ENCODE peak calls at places on chromosomes 5 and 9, in ten cellular contexts. X, S, K, G, H, Z, W, U, R and V are unnamed samples.

GRCh38 chr9:114691046-114691955 is 9.3 kb upstream of the TEX48 start:
- DNase-seq in X (peak), S (no peak), K (no peak), G (no peak), H (no peak), Z (no peak), W (peak), U (no peak), R (no peak), V (no peak)

GRCh38 chr5:102911973-102912372 is 156.9 kb downstream of the PAM start:
- DNase-seq in X (no peak), S (no peak), K (no peak), G (no peak), H (no peak), Z (no peak), W (peak), U (no peak), R (no peak), V (no peak)

GRCh38 chr5:111645303-111645838 is 111.6 kb downstream of the NREP start:
- DNase-seq in X (no peak), S (no peak), K (no peak), G (no peak), H (no peak), Z (no peak), W (no peak), U (no peak), R (no peak), V (no peak)

GRCh38 chr9:127980056-127980705 is 608 bp downstream of the EEIG1 start:
- DNase-seq in X (no peak), S (peak), K (peak), G (peak), H (peak), Z (no peak), W (peak), U (no peak), R (peak), V (peak)

GRCh38 chr9:93471135-93471534 is 17.8 kb upstream of the FAM120AOS start:
- DNase-seq in X (no peak), S (no peak), K (no peak), G (no peak), H (no peak), Z (no peak), W (no peak), U (no peak), R (no peak), V (no peak)

GRCh38 chr9:109297899-109298298 is 23.0 kb downstream of the EPB41L4B start:
- DNase-seq in X (no peak), S (no peak), K (no peak), G (no peak), H (no peak), Z (no peak), W (no peak), U (no peak), R (no peak), V (no peak)

GRCh38 chr9:116087246-116087645 is 66.3 kb upstream of the PAPPA start:
- DNase-seq in X (no peak), S (peak), K (no peak), G (peak), H (no peak), Z (no peak), W (no peak), U (no peak), R (no peak), V (no peak)

GRCh38 chr5:175873090-175873454 is 1.7 kb downstream of the CPLX2 start:
- DNase-seq in X (no peak), S (no peak), K (no peak), G (no peak), H (peak), Z (no peak), W (no peak), U (no peak), R (peak), V (no peak)

GRCh38 chr5:133252133-133252480 is 200.3 kb downstream of the HSPA4 start:
- DNase-seq in X (no peak), S (no peak), K (no peak), G (no peak), H (no peak), Z (no peak), W (no peak), U (no peak), R (peak), V (no peak)

GRCh38 chr5:68961762-68962161 is 132.1 kb upstream of the SLC30A5 start:
- DNase-seq in X (no peak), S (no peak), K (no peak), G (no peak), H (no peak), Z (no peak), W (no peak), U (no peak), R (no peak), V (no peak)

GRCh38 chr5:173775692-173776135 is 112.4 kb upstream of the CPEB4 start:
- DNase-seq in X (no peak), S (no peak), K (no peak), G (no peak), H (no peak), Z (no peak), W (no peak), U (no peak), R (no peak), V (no peak)

GRCh38 chr9:128805661-128806060 is 12.6 kb upstream of the ENDOG start:
- DNase-seq in X (no peak), S (no peak), K (no peak), G (no peak), H (no peak), Z (no peak), W (no peak), U (no peak), R (no peak), V (no peak)

GRCh38 chr5:8577792-8578191 is 708.8 kb downstream of the MTRR start:
- DNase-seq in X (no peak), S (no peak), K (no peak), G (no peak), H (no peak), Z (no peak), W (no peak), U (no peak), R (no peak), V (no peak)

GRCh38 chr5:66828551-66829421 is 232.6 kb downstream of the MAST4 start:
- DNase-seq in X (no peak), S (peak), K (peak), G (peak), H (peak), Z (no peak), W (peak), U (no peak), R (peak), V (peak)

GRCh38 chr9:123364241-123364824 is 8.3 kb downstream of the CRB2 start:
- DNase-seq in X (no peak), S (no peak), K (no peak), G (no peak), H (no peak), Z (no peak), W (no peak), U (no peak), R (no peak), V (no peak)

GRCh38 chr5:15326932-15327331 is 173.0 kb upstream of the FBXL7 start:
- DNase-seq in X (no peak), S (no peak), K (no peak), G (no peak), H (no peak), Z (no peak), W (no peak), U (no peak), R (no peak), V (no peak)

GRCh38 chr5:53884411-53884810 is 324.0 kb downstream of the NDUFS4 start:
- DNase-seq in X (no peak), S (no peak), K (no peak), G (no peak), H (no peak), Z (no peak), W (no peak), U (no peak), R (peak), V (no peak)

GRCh38 chr5:59157001-59157527 is 574.2 kb downstream of the RAB3C start:
- DNase-seq in X (no peak), S (no peak), K (no peak), G (no peak), H (no peak), Z (no peak), W (no peak), U (no peak), R (no peak), V (no peak)

GRCh38 chr9:107158321-107158720 is 124.8 kb upstream of the RAD23B start:
- DNase-seq in X (no peak), S (no peak), K (no peak), G (no peak), H (peak), Z (peak), W (no peak), U (no peak), R (peak), V (no peak)

GRCh38 chr5:174998131-174998730 is 273.8 kb downstream of the MSX2 start:
- DNase-seq in X (no peak), S (no peak), K (no peak), G (no peak), H (no peak), Z (no peak), W (no peak), U (no peak), R (no peak), V (no peak)

GRCh38 chr5:54242287-54242686 is 68.1 kb downstream of the ARL15 start:
- DNase-seq in X (no peak), S (no peak), K (no peak), G (no peak), H (no peak), Z (no peak), W (no peak), U (no peak), R (no peak), V (no peak)

GRCh38 chr5:141608557-141608956 is 10.2 kb downstream of the DIAPH1 start:
- DNase-seq in X (no peak), S (no peak), K (no peak), G (no peak), H (no peak), Z (no peak), W (no peak), U (no peak), R (no peak), V (no peak)

DNA sequence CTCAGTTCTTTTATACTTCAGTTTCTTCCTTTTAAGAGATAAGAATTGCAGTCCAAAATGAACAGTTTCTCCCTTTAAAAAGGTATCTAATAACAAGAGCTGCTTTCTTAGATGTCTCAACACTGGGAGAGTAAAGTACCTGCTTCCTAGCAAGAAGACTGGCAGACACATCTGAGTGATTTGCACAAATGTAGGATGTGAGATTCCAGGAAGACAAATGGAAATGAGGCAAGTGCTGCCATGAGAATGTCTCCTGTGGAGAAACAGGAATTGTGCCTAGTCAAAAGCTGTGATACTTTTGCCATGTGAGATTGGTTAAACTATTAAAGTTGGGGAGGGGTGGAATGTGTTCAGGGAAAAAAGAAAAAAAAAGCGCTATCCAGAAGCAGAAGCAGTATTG is 159.1 kb downstream of the HTR1A start:
- DNase-seq in X (no peak), S (no peak), K (no peak), G (no peak), H (no peak), Z (no peak), W (no peak), U (no peak), R (peak), V (no peak)
- TF ChIP-seq POLR2AphosphoS5 in X (no peak), S (no peak), K (no peak), G (no peak), H (no peak), Z (no peak), W (no peak), U (no peak), R (no peak), V (no peak)

GRCh38 chr5:160445132-160445531 is 23.5 kb downstream of the PTTG1 start:
- DNase-seq in X (no peak), S (no peak), K (no peak), G (no peak), H (no peak), Z (no peak), W (no peak), U (no peak), R (no peak), V (no peak)
- TF ChIP-seq POLR2AphosphoS5 in X (no peak), S (no peak), K (no peak), G (no peak), H (no peak), Z (no peak), W (no peak), U (no peak), R (no peak), V (no peak)

GRCh38 chr5:148976569-148977321 is 86.1 kb downstream of the SH3TC2 start:
- DNase-seq in X (no peak), S (no peak), K (no peak), G (no peak), H (no peak), Z (no peak), W (no peak), U (no peak), R (peak), V (no peak)

GRCh38 chr5:148978370-148979103 is 84.3 kb downstream of the SH3TC2 start:
- DNase-seq in X (no peak), S (peak), K (no peak), G (no peak), H (no peak), Z (no peak), W (no peak), U (no peak), R (no peak), V (no peak)

GRCh38 chr5:148974638-148975330 is 88.1 kb downstream of the SH3TC2 start:
- DNase-seq in X (no peak), S (no peak), K (no peak), G (no peak), H (no peak), Z (no peak), W (peak), U (no peak), R (no peak), V (no peak)

GRCh38 chr5:148981353-148981752 is 81.5 kb downstream of the SH3TC2 start:
- DNase-seq in X (no peak), S (no peak), K (no peak), G (no peak), H (no peak), Z (no peak), W (no peak), U (no peak), R (no peak), V (no peak)

DNA sequence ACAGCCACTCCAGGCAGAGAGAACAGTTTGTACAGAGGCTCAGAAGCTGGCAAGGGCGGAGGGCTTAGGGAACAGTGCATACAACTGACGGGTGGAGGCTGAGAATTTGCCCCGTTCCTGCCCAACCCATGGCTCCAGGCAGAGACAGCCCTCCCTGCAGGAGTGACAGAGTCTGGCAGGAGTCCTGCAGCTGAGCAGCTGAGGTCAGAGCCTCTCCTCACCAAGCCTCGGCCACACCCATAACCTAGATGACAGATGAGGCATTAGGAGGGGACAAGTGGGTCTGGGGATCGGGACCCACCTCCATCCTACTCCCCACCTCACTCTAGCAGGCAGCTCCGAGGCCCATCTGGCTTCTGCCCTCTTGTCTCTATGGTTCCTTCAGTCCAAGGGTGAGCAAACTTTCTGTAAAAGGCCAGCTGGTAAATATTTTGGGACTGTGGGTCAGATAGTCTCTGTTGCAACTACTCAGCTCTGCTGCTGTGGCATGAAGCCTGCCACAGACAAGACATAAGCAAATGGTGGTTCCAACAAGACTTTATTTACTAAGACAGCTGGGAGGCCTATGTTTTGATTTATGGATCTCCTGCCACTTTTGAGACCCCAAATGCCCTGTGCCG is 83.6 kb downstream of the SH3TC2 start:
- DNase-seq in X (no peak), S (peak), K (no peak), G (peak), H (no peak), Z (no peak), W (no peak), U (no peak), R (no peak), V (no peak)
- TF ChIP-seq POLR2AphosphoS5 in X (no peak), S (peak), K (no peak), G (no peak), H (no peak), Z (no peak), W (no peak), U (no peak), R (no peak), V (no peak)

GRCh38 chr5:1226839-1227238 is 1.7 kb downstream of the SLC6A18 start:
- DNase-seq in X (no peak), S (no peak), K (no peak), G (no peak), H (no peak), Z (no peak), W (no peak), U (no peak), R (no peak), V (no peak)
- TF ChIP-seq POLR2AphosphoS5 in X (no peak), S (no peak), K (no peak), G (no peak), H (no peak), Z (no peak), W (no peak), U (no peak), R (no peak), V (no peak)

GRCh38 chr9:3177362-3177761 is 333.5 kb upstream of the PUM3 start:
- DNase-seq in X (no peak), S (no peak), K (no peak), G (no peak), H (no peak), Z (no peak), W (no peak), U (no peak), R (no peak), V (no peak)
- TF ChIP-seq POLR2AphosphoS5 in X (no peak), S (no peak), K (no peak), G (no peak), H (no peak), Z (no peak), W (no peak), U (no peak), R (no peak), V (no peak)

GRCh38 chr5:172697123-172698121 is 56.4 kb downstream of the NEURL1B start:
- DNase-seq in X (peak), S (peak), K (peak), G (peak), H (peak), Z (no peak), W (peak), U (peak), R (peak), V (peak)
- TF ChIP-seq POLR2AphosphoS5 in X (no peak), S (peak), K (peak), G (peak), H (peak), Z (no peak), W (no peak), U (no peak), R (no peak), V (peak)

GRCh38 chr9:134488251-134488900 is 153.2 kb upstream of the COL5A1 start:
- DNase-seq in X (no peak), S (peak), K (peak), G (no peak), H (no peak), Z (no peak), W (no peak), U (no peak), R (no peak), V (peak)
- TF ChIP-seq POLR2AphosphoS5 in X (no peak), S (no peak), K (no peak), G (no peak), H (no peak), Z (no peak), W (no peak), U (no peak), R (no peak), V (peak)

DNA sequence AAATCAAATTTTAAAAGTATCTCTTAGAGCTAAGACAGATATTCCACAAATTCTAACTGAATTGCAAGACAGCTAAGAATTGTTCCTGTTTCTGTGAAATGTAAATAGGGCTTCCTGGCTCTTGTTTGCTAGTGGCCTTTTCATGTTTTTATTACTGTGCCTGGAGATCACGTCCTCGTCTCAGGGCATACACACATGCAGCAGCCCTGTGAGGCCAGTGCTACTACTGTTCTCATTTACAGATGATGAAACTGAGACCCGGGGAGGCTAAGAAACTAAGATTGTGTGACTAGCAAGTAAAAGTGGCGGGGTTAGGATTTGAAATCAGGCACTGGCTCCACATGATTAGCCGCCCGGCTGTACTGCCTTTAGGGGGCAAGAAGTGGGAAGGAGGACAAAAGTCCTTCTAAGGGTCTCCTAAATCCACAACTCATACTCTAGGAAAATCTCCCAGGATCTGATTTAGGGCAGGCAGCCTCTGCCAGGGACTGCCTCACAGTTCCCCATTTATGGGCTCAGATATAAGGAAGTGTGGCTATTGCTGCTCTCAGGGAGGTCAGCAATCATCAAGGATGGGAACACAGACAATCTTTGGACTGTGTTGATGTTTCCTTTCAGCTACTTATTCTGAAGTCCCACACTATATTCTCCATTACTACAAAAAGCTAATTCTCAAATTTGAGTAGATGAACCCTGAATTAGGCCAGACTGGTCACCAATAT is 7.9 kb downstream of the PRUNE2 start:
- DNase-seq in X (no peak), S (no peak), K (no peak), G (no peak), H (no peak), Z (no peak), W (no peak), U (no peak), R (no peak), V (no peak)
- TF ChIP-seq POLR2AphosphoS5 in X (no peak), S (no peak), K (no peak), G (no peak), H (no peak), Z (no peak), W (no peak), U (no peak), R (no peak), V (no peak)